ENCODE peak calls at places on chromosomes 12 and 14, in four cellular contexts. One of them, this sample, is unnamed.

GRCh38 chr12:130080205-130080604 is 82.1 kb upstream of the FZD10 start:
- DNase-seq in H9: no peak
- DNase-seq in mesendoderm: no peak
- DNase-seq in IMR-90: no peak
- DNase-seq in this sample: no peak

GRCh38 chr14:29216316-29216715 is 449.7 kb downstream of the FOXG1 start:
- DNase-seq in H9: no peak
- DNase-seq in mesendoderm: no peak
- DNase-seq in IMR-90: no peak
- DNase-seq in this sample: no peak

GRCh38 chr12:70842136-70842535 is 78.4 kb downstream of the PTPRR start:
- DNase-seq in H9: no peak
- DNase-seq in mesendoderm: no peak
- DNase-seq in IMR-90: no peak
- DNase-seq in this sample: no peak

GRCh38 chr14:98161366-98161765 is 1110.6 kb downstream of the BCL11B start:
- DNase-seq in H9: no peak
- DNase-seq in mesendoderm: no peak
- DNase-seq in IMR-90: no peak
- DNase-seq in this sample: no peak

GRCh38 chr14:93764211-93764659 is 24.1 kb downstream of the PRIMA1 start:
- DNase-seq in H9: no peak
- DNase-seq in mesendoderm: no peak
- DNase-seq in IMR-90: peak
- DNase-seq in this sample: no peak

GRCh38 chr14:22993517-22993916 is 11.2 kb upstream of the AJUBA start:
- DNase-seq in H9: no peak
- DNase-seq in mesendoderm: peak
- DNase-seq in IMR-90: no peak
- DNase-seq in this sample: no peak

GRCh38 chr12:88578274-88578673 is 2.0 kb downstream of the KITLG start:
- DNase-seq in H9: no peak
- DNase-seq in mesendoderm: peak
- DNase-seq in IMR-90: no peak
- DNase-seq in this sample: no peak

GRCh38 chr12:56658921-56659320 is 13.1 kb upstream of the ATP5F1B start:
- DNase-seq in H9: no peak
- DNase-seq in mesendoderm: peak
- DNase-seq in IMR-90: no peak
- DNase-seq in this sample: no peak

GRCh38 chr12:7155471-7156034 is 25.4 kb downstream of the CLSTN3 start:
- DNase-seq in H9: no peak
- DNase-seq in mesendoderm: peak
- DNase-seq in IMR-90: no peak
- DNase-seq in this sample: no peak

DNA sequence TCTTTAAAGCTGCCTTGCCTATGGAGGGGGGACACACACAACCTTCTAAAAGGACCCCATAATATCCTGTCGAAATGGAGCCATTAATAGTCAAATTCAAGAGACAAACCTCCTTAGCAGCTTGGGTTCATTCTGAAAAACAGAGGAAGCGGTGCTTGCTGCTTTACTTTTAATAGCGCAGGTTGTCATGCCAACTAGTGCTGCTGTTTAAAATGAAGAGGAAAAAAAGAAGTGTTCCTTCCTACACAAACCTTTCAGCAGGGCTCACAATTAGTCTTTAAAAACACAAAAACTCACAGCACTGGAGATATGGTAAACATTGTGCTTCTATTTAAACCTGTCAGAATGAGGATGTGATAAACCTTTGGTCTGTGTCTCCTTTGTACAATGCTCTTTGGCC is 144.8 kb downstream of the TTC7B start:
- DNase-seq in H9: no peak
- DNase-seq in mesendoderm: no peak
- DNase-seq in IMR-90: no peak
- DNase-seq in this sample: no peak
- H3K9ac ChIP-seq in H9: no peak
- H3K9ac ChIP-seq in mesendoderm: no peak
- H3K9ac ChIP-seq in IMR-90: no peak
- H3K9ac ChIP-seq in this sample: no peak

DNA sequence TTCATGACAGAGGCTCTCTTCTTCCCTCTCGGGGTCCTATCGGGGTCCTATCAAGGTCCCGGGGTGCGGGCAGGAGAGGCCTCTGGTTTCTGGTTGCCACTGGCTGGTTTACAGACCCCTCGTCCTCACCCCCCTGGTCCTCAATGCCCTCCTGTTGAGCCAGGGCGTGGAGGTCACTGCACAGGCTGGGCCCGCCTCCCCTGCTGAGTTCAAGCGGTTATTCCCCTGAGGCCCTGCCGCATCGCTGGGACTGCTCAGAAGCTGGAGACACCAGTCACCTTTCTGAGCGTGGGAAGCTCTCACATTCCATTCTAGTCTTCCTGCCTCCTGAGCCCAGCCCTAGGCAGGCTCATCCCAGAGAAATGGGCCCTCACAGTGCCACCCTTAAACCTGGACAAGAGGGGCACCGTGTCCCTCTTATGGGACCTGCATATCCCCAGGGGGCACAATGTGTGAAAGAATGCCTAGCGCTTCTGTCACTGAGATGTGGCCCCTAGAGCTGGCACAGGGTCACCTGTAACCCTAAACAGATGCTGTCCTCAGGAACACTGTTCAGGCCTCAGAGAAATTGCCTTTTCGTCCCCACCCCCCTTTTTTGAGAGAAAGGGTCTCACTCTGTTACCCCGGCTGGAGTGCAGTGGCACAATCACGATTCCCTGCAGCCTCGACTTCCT is 177.7 kb upstream of the RGS6 start:
- DNase-seq in H9: peak
- DNase-seq in mesendoderm: peak
- DNase-seq in IMR-90: no peak
- DNase-seq in this sample: no peak
- H2BK5ac ChIP-seq in H9: no peak
- H2BK5ac ChIP-seq in mesendoderm: no peak
- H2BK5ac ChIP-seq in IMR-90: no peak
- H2BK5ac ChIP-seq in this sample: no peak

GRCh38 chr12:108515916-108516315 is 839 bp downstream of the FICD start:
- DNase-seq in H9: no peak
- DNase-seq in mesendoderm: peak
- DNase-seq in IMR-90: no peak
- DNase-seq in this sample: no peak
- H3K9ac ChIP-seq in H9: peak
- H3K9ac ChIP-seq in mesendoderm: peak
- H3K9ac ChIP-seq in IMR-90: peak
- H3K9ac ChIP-seq in this sample: peak

DNA sequence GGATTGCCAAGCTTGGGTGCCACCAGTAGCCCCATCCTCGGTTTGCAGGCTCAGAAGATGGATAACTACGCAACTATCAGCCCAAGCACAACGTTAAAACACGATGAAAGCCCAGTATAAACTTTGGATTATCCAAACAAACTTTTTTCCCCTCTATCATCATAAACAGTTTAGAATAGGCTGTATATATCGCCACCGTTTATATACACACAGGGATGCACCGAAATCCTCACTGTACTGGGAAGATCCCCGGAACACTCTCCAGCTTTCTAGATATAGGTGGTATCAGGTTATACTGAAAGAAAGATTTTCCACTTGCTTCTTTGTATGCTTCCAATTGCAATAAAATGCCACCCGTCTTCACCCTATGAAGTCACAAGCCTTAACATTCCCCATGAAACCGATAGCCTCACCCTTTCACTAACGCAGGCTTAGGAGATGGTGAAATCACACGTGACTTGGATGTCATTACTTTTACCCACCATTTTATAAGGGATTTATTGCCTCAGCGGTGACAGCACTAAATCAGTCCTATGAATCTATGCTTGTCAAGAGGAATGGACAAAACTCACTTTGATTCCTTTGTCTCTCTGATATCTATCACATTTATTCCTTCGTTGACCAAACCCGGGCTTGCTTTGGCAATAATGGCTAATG is 207.6 kb upstream of the FOXN3 start:
- DNase-seq in H9: no peak
- DNase-seq in mesendoderm: no peak
- DNase-seq in IMR-90: peak
- DNase-seq in this sample: no peak
- H2BK5ac ChIP-seq in H9: no peak
- H2BK5ac ChIP-seq in mesendoderm: no peak
- H2BK5ac ChIP-seq in IMR-90: no peak
- H2BK5ac ChIP-seq in this sample: no peak

GRCh38 chr12:122526683-122527477 is at the start of the genes KNTC1 and RSRC2:
- DNase-seq in H9: peak
- DNase-seq in mesendoderm: peak
- DNase-seq in IMR-90: peak
- DNase-seq in this sample: peak

GRCh38 chr12:122527478-122527944 is 462 bp downstream of the KNTC1 start:
- DNase-seq in H9: peak
- DNase-seq in mesendoderm: peak
- DNase-seq in IMR-90: peak
- DNase-seq in this sample: no peak

GRCh38 chr12:122520676-122521075 is 6.1 kb downstream of the RSRC2 start:
- DNase-seq in H9: no peak
- DNase-seq in mesendoderm: no peak
- DNase-seq in IMR-90: no peak
- DNase-seq in this sample: no peak

GRCh38 chr12:122523280-122523679 is 3.5 kb downstream of the RSRC2 start:
- DNase-seq in H9: no peak
- DNase-seq in mesendoderm: peak
- DNase-seq in IMR-90: peak
- DNase-seq in this sample: no peak

GRCh38 chr12:122523846-122524718 is 2.7 kb downstream of the RSRC2 start:
- DNase-seq in H9: no peak
- DNase-seq in mesendoderm: no peak
- DNase-seq in IMR-90: peak
- DNase-seq in this sample: no peak
- H3K9ac ChIP-seq in H9: peak
- H3K9ac ChIP-seq in mesendoderm: peak
- H3K9ac ChIP-seq in IMR-90: peak
- H3K9ac ChIP-seq in this sample: no peak

GRCh38 chr12:51370667-51371066 is 20.5 kb downstream of the GALNT6 start:
- DNase-seq in H9: no peak
- DNase-seq in mesendoderm: no peak
- DNase-seq in IMR-90: no peak
- DNase-seq in this sample: no peak

GRCh38 chr12:51369581-51369980 is 21.6 kb downstream of the GALNT6 start:
- DNase-seq in H9: no peak
- DNase-seq in mesendoderm: no peak
- DNase-seq in IMR-90: no peak
- DNase-seq in this sample: no peak

GRCh38 chr12:51373222-51373621 is 18.0 kb downstream of the GALNT6 start:
- DNase-seq in H9: no peak
- DNase-seq in mesendoderm: no peak
- DNase-seq in IMR-90: no peak
- DNase-seq in this sample: no peak

GRCh38 chr12:51372021-51372420 is 19.2 kb downstream of the GALNT6 start:
- DNase-seq in H9: no peak
- DNase-seq in mesendoderm: peak
- DNase-seq in IMR-90: no peak
- DNase-seq in this sample: no peak

DNA sequence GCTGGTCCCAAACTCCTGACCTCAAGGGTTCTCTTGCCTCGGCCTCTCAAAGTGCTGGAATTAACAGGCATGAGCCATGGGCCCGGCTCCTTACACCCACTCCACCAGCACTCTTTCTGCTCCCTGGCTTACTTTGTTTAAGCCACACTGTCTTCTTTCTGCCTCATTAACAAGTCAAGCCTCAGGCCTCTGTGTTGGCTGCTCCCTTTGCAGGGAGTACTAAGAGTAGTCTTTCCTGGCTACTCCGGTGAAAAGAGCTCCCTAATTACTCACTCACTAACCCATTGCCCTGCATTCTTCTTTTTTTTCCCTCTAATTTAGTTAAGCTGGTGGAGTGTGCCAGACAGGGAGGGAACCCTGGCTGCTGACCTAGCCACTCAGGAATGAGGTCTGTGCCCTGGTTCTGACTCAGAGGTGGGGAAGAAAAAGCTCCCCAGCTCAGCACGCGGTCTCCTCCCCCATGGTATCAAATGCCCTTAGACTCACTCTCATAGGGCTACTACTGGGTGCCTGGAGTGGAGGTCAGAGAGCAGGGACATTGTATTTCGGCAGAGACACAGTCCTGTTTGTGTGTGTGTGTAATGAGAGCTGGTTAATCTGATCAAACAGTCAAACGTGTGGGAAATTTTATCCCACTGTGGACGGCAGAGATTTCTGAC is 19.8 kb downstream of the GALNT6 start:
- DNase-seq in H9: peak
- DNase-seq in mesendoderm: peak
- DNase-seq in IMR-90: peak
- DNase-seq in this sample: peak
- H2BK5ac ChIP-seq in H9: no peak
- H2BK5ac ChIP-seq in mesendoderm: peak
- H2BK5ac ChIP-seq in IMR-90: peak
- H2BK5ac ChIP-seq in this sample: no peak

GRCh38 chr12:101935769-101936741 is 58.7 kb downstream of the DRAM1 start:
- DNase-seq in H9: no peak
- DNase-seq in mesendoderm: peak
- DNase-seq in IMR-90: peak
- DNase-seq in this sample: no peak
- H3K9ac ChIP-seq in H9: no peak
- H3K9ac ChIP-seq in mesendoderm: no peak
- H3K9ac ChIP-seq in IMR-90: no peak
- H3K9ac ChIP-seq in this sample: no peak